ENCODE peak calls at places on chromosomes 12 and 14, in seven cellular contexts. One of them, this sample, is unnamed.

GRCh38 chr12:95115641-95116040 is 42.2 kb upstream of the NR2C1 start:
- DNase-seq in mesendoderm: no peak
- DNase-seq in IMR-90: no peak
- DNase-seq in trophoblast cell: no peak
- DNase-seq in H9: no peak
- DNase-seq in mesenchymal stem cell: no peak
- DNase-seq in H1: no peak
- DNase-seq in this sample: no peak

GRCh38 chr12:56838602-56839488 is 75.7 kb downstream of the HSD17B6 start:
- DNase-seq in mesendoderm: no peak
- DNase-seq in IMR-90: no peak
- DNase-seq in trophoblast cell: no peak
- DNase-seq in H9: no peak
- DNase-seq in mesenchymal stem cell: peak; percentile 3
- DNase-seq in H1: no peak
- DNase-seq in this sample: no peak

GRCh38 chr12:121536929-121537813 is 43.7 kb downstream of the KDM2B start:
- DNase-seq in mesendoderm: peak; percentile 52
- DNase-seq in IMR-90: peak; percentile 77
- DNase-seq in trophoblast cell: peak; percentile 21
- DNase-seq in H9: peak; percentile 70
- DNase-seq in mesenchymal stem cell: peak; percentile 89
- DNase-seq in H1: no peak
- DNase-seq in this sample: peak; percentile 81

GRCh38 chr14:73945159-73945670 is 4.7 kb downstream of the FAM161B start:
- DNase-seq in mesendoderm: no peak
- DNase-seq in IMR-90: no peak
- DNase-seq in trophoblast cell: no peak
- DNase-seq in H9: no peak
- DNase-seq in mesenchymal stem cell: no peak
- DNase-seq in H1: no peak
- DNase-seq in this sample: no peak

GRCh38 chr14:74929242-74929641 is 6.2 kb upstream of the RPS6KL1 start:
- DNase-seq in mesendoderm: no peak
- DNase-seq in IMR-90: no peak
- DNase-seq in trophoblast cell: no peak
- DNase-seq in H9: no peak
- DNase-seq in mesenchymal stem cell: no peak
- DNase-seq in H1: no peak
- DNase-seq in this sample: no peak

GRCh38 chr14:57051633-57052032 is 217.1 kb downstream of the EXOC5 start:
- DNase-seq in mesendoderm: peak; percentile 36
- DNase-seq in IMR-90: no peak
- DNase-seq in trophoblast cell: no peak
- DNase-seq in H9: peak; percentile 54
- DNase-seq in mesenchymal stem cell: no peak
- DNase-seq in H1: no peak
- DNase-seq in this sample: no peak

GRCh38 chr12:96710127-96710745 is 196.8 kb upstream of the NEDD1 start:
- DNase-seq in mesendoderm: peak; percentile 44
- DNase-seq in IMR-90: no peak
- DNase-seq in trophoblast cell: no peak
- DNase-seq in H9: peak; percentile 72
- DNase-seq in mesenchymal stem cell: no peak
- DNase-seq in H1: no peak
- DNase-seq in this sample: no peak

GRCh38 chr12:107544947-107545346 is 140.7 kb upstream of the PWP1 start:
- DNase-seq in mesendoderm: no peak
- DNase-seq in IMR-90: no peak
- DNase-seq in trophoblast cell: no peak
- DNase-seq in H9: no peak
- DNase-seq in mesenchymal stem cell: no peak
- DNase-seq in H1: no peak
- DNase-seq in this sample: no peak

GRCh38 chr12:91851741-91852477 is 293.7 kb downstream of the BTG1 start:
- DNase-seq in mesendoderm: no peak
- DNase-seq in IMR-90: no peak
- DNase-seq in trophoblast cell: no peak
- DNase-seq in H9: no peak
- DNase-seq in mesenchymal stem cell: no peak
- DNase-seq in H1: no peak
- DNase-seq in this sample: no peak
- H3K4ac ChIP-seq in mesendoderm: no peak overlapping the region
- H3K4ac ChIP-seq in IMR-90: no peak overlapping the region
- H3K4ac ChIP-seq in trophoblast cell: no peak overlapping the region
- H3K4ac ChIP-seq in H9: no peak overlapping the region
- H3K4ac ChIP-seq in mesenchymal stem cell: no peak overlapping the region
- H3K4ac ChIP-seq in H1: no peak overlapping the region
- H3K4ac ChIP-seq in this sample: no peak overlapping the region

DNA sequence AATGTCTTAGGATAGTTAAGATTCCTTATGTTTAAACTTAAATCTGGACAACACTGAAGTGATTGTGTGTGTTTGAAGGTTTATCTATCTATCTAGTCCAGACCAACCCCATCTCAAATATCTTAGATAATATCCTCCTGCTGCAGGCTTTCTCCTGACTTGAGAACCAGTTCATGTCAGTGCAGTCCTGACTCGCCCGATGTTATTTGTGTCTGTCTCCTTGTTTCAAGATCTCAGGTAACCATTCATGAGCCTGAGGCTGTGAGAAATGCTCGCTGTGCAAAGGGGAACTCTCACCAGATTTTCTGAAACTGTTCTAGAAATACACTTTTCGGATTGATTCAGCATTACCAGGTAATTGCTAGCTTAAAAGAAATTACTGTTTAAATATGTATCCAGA is 356.2 kb downstream of the SNAPC1 start:
- DNase-seq in mesendoderm: no peak
- DNase-seq in IMR-90: no peak
- DNase-seq in trophoblast cell: peak; percentile 69
- DNase-seq in H9: no peak
- DNase-seq in mesenchymal stem cell: no peak
- DNase-seq in H1: no peak
- DNase-seq in this sample: no peak
- H3K4ac ChIP-seq in mesendoderm: no peak overlapping the region
- H3K4ac ChIP-seq in IMR-90: no peak overlapping the region
- H3K4ac ChIP-seq in trophoblast cell: no peak overlapping the region
- H3K4ac ChIP-seq in H9: no peak overlapping the region
- H3K4ac ChIP-seq in mesenchymal stem cell: no peak overlapping the region
- H3K4ac ChIP-seq in H1: no peak overlapping the region
- H3K4ac ChIP-seq in this sample: no peak overlapping the region

DNA sequence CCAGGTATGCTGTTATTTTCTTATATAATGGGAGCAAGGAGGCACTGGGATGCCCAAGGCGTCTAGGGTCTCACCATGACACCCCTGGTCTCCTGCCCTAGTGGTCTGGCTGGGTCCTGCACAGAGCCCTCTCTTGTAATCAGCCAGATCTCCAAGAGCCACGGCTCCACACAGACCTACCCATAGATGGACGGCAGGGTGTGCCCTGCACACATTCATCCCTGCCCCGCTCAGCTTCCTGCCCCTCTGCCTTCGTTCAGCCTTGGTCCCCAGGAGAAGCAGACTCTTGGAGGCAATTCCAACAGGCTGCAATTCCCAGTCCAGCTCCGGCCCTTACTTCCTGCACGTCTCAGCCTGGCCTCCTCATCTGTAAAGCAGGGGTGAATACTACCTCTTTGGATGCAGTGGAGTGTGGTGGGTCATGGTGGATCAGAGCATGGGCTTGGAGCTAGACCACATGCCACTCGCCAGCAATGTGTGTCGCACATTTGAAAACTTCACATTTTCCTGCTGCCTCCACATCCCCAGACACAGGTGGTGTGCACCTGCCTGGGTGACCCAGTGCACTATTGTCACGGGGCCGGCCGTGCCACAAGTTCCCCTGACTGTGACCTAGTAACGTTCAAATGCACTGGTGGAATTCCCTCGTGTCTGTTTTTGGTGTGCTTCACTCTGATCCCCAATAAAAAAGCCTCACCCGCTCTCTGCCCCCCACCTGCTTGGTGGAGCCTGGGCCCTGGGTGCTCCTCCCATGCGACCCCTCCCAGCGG is 171.1 kb upstream of the PRMT8 start:
- DNase-seq in mesendoderm: no peak
- DNase-seq in IMR-90: no peak
- DNase-seq in trophoblast cell: no peak
- DNase-seq in H9: no peak
- DNase-seq in mesenchymal stem cell: no peak
- DNase-seq in H1: no peak
- DNase-seq in this sample: no peak
- H3K4ac ChIP-seq in mesendoderm: no peak overlapping the region
- H3K4ac ChIP-seq in IMR-90: no peak overlapping the region
- H3K4ac ChIP-seq in trophoblast cell: no peak overlapping the region
- H3K4ac ChIP-seq in H9: no peak overlapping the region
- H3K4ac ChIP-seq in mesenchymal stem cell: no peak overlapping the region
- H3K4ac ChIP-seq in H1: no peak overlapping the region
- H3K4ac ChIP-seq in this sample: no peak overlapping the region

DNA sequence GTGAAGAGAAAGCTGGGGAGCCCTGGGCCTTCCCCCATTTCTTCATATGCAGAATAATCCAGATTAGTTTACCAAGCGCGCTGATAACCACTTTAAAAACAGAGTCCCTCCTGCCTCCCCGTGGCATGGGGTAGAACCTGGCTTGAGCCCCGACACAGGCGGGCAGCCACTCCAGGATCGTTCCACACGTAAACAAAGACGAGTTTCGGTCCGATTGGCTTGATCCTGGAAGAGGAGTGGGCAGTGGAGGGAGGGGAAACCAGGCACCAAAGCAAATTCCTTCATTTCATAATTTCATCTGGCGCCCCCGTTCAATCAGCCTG is 909 bp upstream of the GPRC5A start:
- DNase-seq in mesendoderm: no peak
- DNase-seq in IMR-90: peak; percentile 68
- DNase-seq in trophoblast cell: no peak
- DNase-seq in H9: no peak
- DNase-seq in mesenchymal stem cell: no peak
- DNase-seq in H1: no peak
- DNase-seq in this sample: no peak
- H3K4ac ChIP-seq in mesendoderm: no peak overlapping the region
- H3K4ac ChIP-seq in IMR-90: peak overlapping the region; percentile 92
- H3K4ac ChIP-seq in trophoblast cell: no peak overlapping the region
- H3K4ac ChIP-seq in H9: no peak overlapping the region
- H3K4ac ChIP-seq in mesenchymal stem cell: no peak overlapping the region
- H3K4ac ChIP-seq in H1: no peak overlapping the region
- H3K4ac ChIP-seq in this sample: no peak overlapping the region

DNA sequence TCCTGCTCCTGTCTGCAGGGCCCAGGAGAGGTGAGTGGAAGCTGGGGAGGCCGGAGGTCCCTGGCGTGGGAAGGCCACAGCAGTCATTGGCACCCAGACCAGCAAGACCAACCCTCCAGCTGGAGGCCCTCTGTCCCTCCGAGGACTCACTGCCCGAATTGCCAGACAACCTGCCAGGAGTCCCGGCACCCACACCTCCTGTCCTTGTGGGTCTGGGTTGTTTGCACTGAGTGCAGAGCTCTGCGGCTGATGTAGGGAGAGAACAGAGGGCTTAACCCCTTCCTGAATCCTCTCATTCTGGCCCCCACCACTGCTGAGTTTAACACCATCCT is 204.9 kb downstream of the KIF26A start:
- DNase-seq in mesendoderm: no peak
- DNase-seq in IMR-90: no peak
- DNase-seq in trophoblast cell: no peak
- DNase-seq in H9: no peak
- DNase-seq in mesenchymal stem cell: no peak
- DNase-seq in H1: no peak
- DNase-seq in this sample: no peak
- H3K4ac ChIP-seq in mesendoderm: no peak overlapping the region
- H3K4ac ChIP-seq in IMR-90: no peak overlapping the region
- H3K4ac ChIP-seq in trophoblast cell: no peak overlapping the region
- H3K4ac ChIP-seq in H9: no peak overlapping the region
- H3K4ac ChIP-seq in mesenchymal stem cell: no peak overlapping the region
- H3K4ac ChIP-seq in H1: no peak overlapping the region
- H3K4ac ChIP-seq in this sample: no peak overlapping the region

GRCh38 chr14:51167587-51168219 is 72.3 kb upstream of the TMX1 start:
- DNase-seq in mesendoderm: no peak
- DNase-seq in IMR-90: no peak
- DNase-seq in trophoblast cell: no peak
- DNase-seq in H9: no peak
- DNase-seq in mesenchymal stem cell: peak; percentile 75
- DNase-seq in H1: no peak
- DNase-seq in this sample: no peak
- H3K4ac ChIP-seq in mesendoderm: no peak overlapping the region
- H3K4ac ChIP-seq in IMR-90: no peak overlapping the region
- H3K4ac ChIP-seq in trophoblast cell: no peak overlapping the region
- H3K4ac ChIP-seq in H9: no peak overlapping the region
- H3K4ac ChIP-seq in mesenchymal stem cell: no peak overlapping the region
- H3K4ac ChIP-seq in H1: no peak overlapping the region
- H3K4ac ChIP-seq in this sample: no peak overlapping the region